ENCODE peak calls at places on chromosomes 4 and X, in eight cellular contexts. Q is HCT116, Y is breast epithelium, N is K562, P is HepG2, V is sigmoid colon, Z is esophagus muscularis mucosa, B is GM12878. O is an unnamed sample.

GRCh38 chrX:101708180-101708579 is 48.5 kb upstream of the ARMCX2 start:
- DNase-seq in Q (no peak), Y (no peak), N (no peak), P (no peak), V (no peak), Z (no peak), B (no peak), O (no peak)

GRCh38 chr4:154807042-154807630 is 26.1 kb downstream of the RBM46 start:
- DNase-seq in Q (peak; percentile 34), Y (no peak), N (peak; percentile 8), P (peak; percentile 4), V (no peak), Z (no peak), B (peak; percentile 2), O (no peak)

GRCh38 chr4:10093801-10094552 is 22.6 kb downstream of the WDR1 start:
- DNase-seq in Q (no peak), Y (peak; percentile 88), N (no peak), P (no peak), V (no peak), Z (no peak), B (no peak), O (no peak)

GRCh38 chr4:14994242-14994641 is 8.0 kb upstream of the CPEB2 start:
- DNase-seq in Q (no peak), Y (no peak), N (peak; percentile 15), P (no peak), V (no peak), Z (no peak), B (no peak), O (no peak)

GRCh38 chrX:140724337-140725105 is 15.0 kb downstream of the LINC00632 start:
- DNase-seq in Q (no peak), Y (no peak), N (no peak), P (no peak), V (no peak), Z (no peak), B (no peak), O (no peak)

GRCh38 chr4:25229804-25230203 is 4.0 kb upstream of the PI4K2B start:
- DNase-seq in Q (no peak), Y (no peak), N (no peak), P (no peak), V (no peak), Z (no peak), B (no peak), O (no peak)

GRCh38 chr4:156538210-156538609 is 433.4 kb downstream of the PDGFC start:
- DNase-seq in Q (no peak), Y (no peak), N (no peak), P (no peak), V (no peak), Z (no peak), B (no peak), O (no peak)

GRCh38 chr4:85391011-85391410 is 83.9 kb upstream of the ARHGAP24 start:
- DNase-seq in Q (no peak), Y (no peak), N (no peak), P (no peak), V (no peak), Z (no peak), B (no peak), O (no peak)

GRCh38 chrX:48573690-48574269 is 504 bp upstream of the RBM3 start:
- DNase-seq in Q (no peak), Y (peak; percentile 28), N (peak; percentile 67), P (no peak), V (peak; percentile 75), Z (no peak), B (no peak), O (peak; percentile 56)

GRCh38 chr4:56990109-56990508 is 11.4 kb downstream of the POLR2B start:
- DNase-seq in Q (no peak), Y (no peak), N (no peak), P (no peak), V (no peak), Z (no peak), B (no peak), O (no peak)

GRCh38 chr4:155638195-155638960 is 28.3 kb upstream of the GUCY1A1 start:
- DNase-seq in Q (no peak), Y (no peak), N (no peak), P (no peak), V (no peak), Z (no peak), B (no peak), O (no peak)

GRCh38 chrX:154378059-154378798 is 866 bp upstream of the EMD start:
- DNase-seq in Q (no peak), Y (peak; percentile 48), N (peak; percentile 89), P (no peak), V (peak; percentile 90), Z (no peak), B (no peak), O (peak; percentile 62)

GRCh38 chrX:101079736-101080135 is 1.1 kb downstream of the TMEM35A start:
- DNase-seq in Q (no peak), Y (no peak), N (no peak), P (no peak), V (no peak), Z (no peak), B (no peak), O (no peak)

GRCh38 chr4:144565558-144566195 is 80.3 kb upstream of the HHIP start:
- DNase-seq in Q (no peak), Y (no peak), N (no peak), P (no peak), V (no peak), Z (no peak), B (no peak), O (no peak)

GRCh38 chr4:80035336-80035735 is 37.7 kb downstream of the ANTXR2 start:
- DNase-seq in Q (no peak), Y (no peak), N (no peak), P (peak; percentile 7), V (no peak), Z (no peak), B (no peak), O (no peak)
- TF ChIP-seq POLR2AphosphoS5 in Q (no peak), Y (no peak), N (no peak), P (no peak), V (no peak), Z (no peak), B (no peak), O (no peak)

GRCh38 chr4:2256156-2256731 is 5.7 kb downstream of the MXD4 start:
- DNase-seq in Q (no peak), Y (peak; percentile 35), N (no peak), P (no peak), V (peak; percentile 79), Z (peak; percentile 87), B (no peak), O (peak; percentile 53)
- H3K4me3 ChIP-seq in Q (no peak overlapping the region), Y (no peak overlapping the region), N (no peak overlapping the region), P (no peak overlapping the region), V (peak overlapping the region; percentile 25), Z (peak overlapping the region; percentile 23), B (no peak overlapping the region), O (no peak overlapping the region)

DNA sequence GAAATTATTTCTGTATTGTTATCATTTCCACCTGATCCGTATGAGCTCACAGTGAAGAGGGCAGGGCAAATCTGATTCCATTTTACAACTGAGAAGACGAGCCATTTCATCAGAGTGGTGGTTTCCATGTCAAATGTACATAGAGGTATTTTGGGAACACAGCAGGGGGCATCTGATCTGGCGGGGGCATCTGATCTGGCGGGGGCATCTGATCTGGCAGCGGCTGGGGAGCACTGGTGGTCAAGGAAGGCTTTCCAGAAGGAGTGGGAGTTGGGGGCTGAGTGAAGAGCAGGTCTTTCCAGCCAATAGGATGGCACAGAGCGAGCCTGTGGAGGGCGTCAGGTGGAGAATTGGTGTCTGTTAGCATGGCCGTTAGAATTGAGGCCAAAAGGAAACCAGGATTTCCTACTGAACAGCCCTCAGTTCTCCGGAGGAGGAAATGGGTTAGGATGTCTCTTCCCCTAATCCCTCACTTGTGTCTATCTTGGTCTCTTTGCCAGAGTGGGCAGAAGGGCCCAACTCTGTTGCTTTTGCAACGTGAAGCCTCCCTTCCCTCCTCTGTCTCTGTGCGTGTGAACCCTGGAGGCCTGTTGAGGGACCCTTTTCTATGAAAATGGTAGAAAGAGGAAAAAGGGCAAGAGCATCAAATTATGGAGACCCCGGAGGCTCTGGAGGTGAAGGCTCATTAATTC is 41.3 kb downstream of the RHOH start:
- DNase-seq in Q (no peak), Y (no peak), N (peak; percentile 56), P (no peak), V (no peak), Z (no peak), B (no peak), O (no peak)
- TF ChIP-seq POLR2A in Q (no peak), Y (no peak), N (no peak), P (no peak), V (no peak), Z (no peak), B (peak; percentile 46), O (no peak)

DNA sequence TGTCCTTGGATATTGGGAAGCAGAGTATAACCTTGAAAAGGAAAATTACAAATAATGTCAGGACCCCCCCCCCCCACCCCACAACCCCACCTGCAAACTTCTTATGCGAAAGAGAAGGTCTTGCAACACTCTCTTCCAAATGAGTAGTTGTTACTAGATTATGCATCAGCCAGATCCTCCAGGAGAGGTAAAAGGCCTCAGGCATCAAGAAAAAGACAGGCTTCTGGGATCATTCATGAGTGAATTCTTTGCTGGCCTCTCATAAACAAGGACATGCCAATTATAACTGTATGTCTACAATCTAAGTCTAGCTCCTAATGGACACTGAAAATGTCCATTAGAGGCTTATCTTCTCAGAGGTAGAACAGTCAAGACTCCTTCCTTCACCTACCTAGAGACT is 1443.3 kb downstream of the RAPGEF2 start:
- DNase-seq in Q (no peak), Y (no peak), N (no peak), P (no peak), V (no peak), Z (no peak), B (no peak), O (no peak)
- TF ChIP-seq POLR2AphosphoS5 in Q (no peak), Y (no peak), N (no peak), P (no peak), V (no peak), Z (no peak), B (no peak), O (no peak)

DNA sequence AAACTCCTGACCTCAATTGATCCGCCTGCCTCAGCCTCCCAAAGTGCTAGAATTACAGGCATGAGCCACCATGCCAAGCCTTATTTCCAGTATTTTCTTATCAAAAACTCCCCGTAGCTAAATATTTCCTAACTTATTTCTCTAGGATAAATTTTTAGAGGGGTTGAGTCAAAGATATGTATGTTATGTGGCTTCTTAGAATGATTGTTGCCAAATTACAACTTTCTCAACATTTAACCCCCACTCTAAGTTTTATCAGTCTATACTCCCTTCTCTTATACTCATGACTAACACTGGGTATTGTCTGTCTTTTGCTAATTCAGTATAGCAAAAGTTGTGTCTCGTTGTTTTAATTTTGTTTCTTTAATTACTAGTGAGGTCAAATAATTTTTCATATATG is 187.7 kb upstream of the LNX1 start:
- DNase-seq in Q (no peak), Y (no peak), N (no peak), P (no peak), V (no peak), Z (no peak), B (no peak), O (no peak)
- H3K4me3 ChIP-seq in Q (no peak overlapping the region), Y (no peak overlapping the region), N (no peak overlapping the region), P (no peak overlapping the region), V (no peak overlapping the region), Z (no peak overlapping the region), B (no peak overlapping the region), O (no peak overlapping the region)

DNA sequence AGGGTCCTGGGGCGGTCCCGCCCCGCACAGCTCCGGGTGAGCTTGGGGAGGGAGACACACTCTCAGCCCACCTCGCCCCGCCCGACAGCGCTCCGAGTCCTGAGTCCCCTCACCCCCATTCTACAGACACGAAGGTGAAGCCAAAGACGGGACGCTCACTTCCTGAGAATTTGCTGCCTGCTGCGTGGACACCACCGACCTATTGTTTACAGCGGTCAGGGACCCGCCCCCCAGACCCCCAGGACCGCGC is 796 bp upstream of the ZNF141 start:
- DNase-seq in Q (no peak), Y (no peak), N (no peak), P (no peak), V (peak; percentile 83), Z (no peak), B (no peak), O (no peak)
- TF ChIP-seq POLR2A in Q (no peak), Y (no peak), N (no peak), P (no peak), V (no peak), Z (no peak), B (no peak), O (no peak)